ENCODE peak calls at places on chromosomes 13 and 19, in seven cellular contexts. K is EL, E is T-helper 17 cell, U is astrocyte of the spinal cord, N is NCI-H446, A is choroid plexus epithelial cell, M is kidney epithelial cell. X is an unnamed sample.

GRCh38 chr13:80798576-80799133 is 457.7 kb upstream of the SPRY2 start:
- DNase-seq in U (no peak), N (no peak), M (no peak), K (no peak), A (no peak), E (no peak), X (no peak)

GRCh38 chr19:30535011-30535410 is 162.8 kb downstream of the ZNF536 start:
- DNase-seq in M (no peak), E (no peak), N (no peak), A (no peak), U (no peak), K (no peak), X (no peak)

GRCh38 chr13:106610511-106610910 is 42.6 kb upstream of the ARGLU1 start:
- DNase-seq in N (no peak), E (no peak), A (peak; percentile 58), M (no peak), U (peak; percentile 30), K (peak; percentile 38), X (no peak)

GRCh38 chr13:51475727-51476521 is 23.1 kb upstream of the INTS6 start:
- DNase-seq in K (peak; percentile 35), M (no peak), A (peak; percentile 34), E (no peak), N (no peak), U (peak; percentile 6), X (no peak)

GRCh38 chr13:50365683-50366391 is 350.6 kb downstream of the KCNRG start:
- DNase-seq in K (peak; percentile 30), U (no peak), N (no peak), E (no peak), A (peak; percentile 23), M (peak; percentile 77), X (no peak)

GRCh38 chr19:38362076-38362945 is 12.1 kb upstream of the PSMD8 start:
- DNase-seq in U (peak; percentile 47), K (peak; percentile 79), N (peak; percentile 38), M (no peak), E (peak; percentile 59), A (peak; percentile 57), X (peak; percentile 41)

GRCh38 chr13:20035130-20035529 is 76.6 kb downstream of the ZMYM2 start:
- DNase-seq in E (no peak), U (no peak), M (no peak), K (no peak), N (no peak), A (peak; percentile 26), X (no peak)

GRCh38 chr13:51244637-51245405 is 22.6 kb downstream of the FAM124A start:
- DNase-seq in M (no peak), A (no peak), K (no peak), E (no peak), N (no peak), U (no peak), X (no peak)

GRCh38 chr13:112445411-112446271 is 69.5 kb downstream of the SPACA7 start:
- DNase-seq in U (no peak), K (no peak), M (no peak), A (no peak), E (no peak), N (no peak), X (no peak)

GRCh38 chr19:11414544-11414943 is 4.6 kb downstream of the RGL3 start:
- DNase-seq in M (no peak), N (no peak), U (no peak), E (no peak), A (no peak), K (no peak), X (no peak)

GRCh38 chr13:97306106-97306505 is 84.0 kb downstream of the MBNL2 start:
- DNase-seq in A (no peak), N (no peak), U (no peak), K (no peak), E (no peak), M (no peak), X (no peak)

GRCh38 chr19:36150586-36150985 is 1.7 kb downstream of the COX7A1 start:
- DNase-seq in E (no peak), M (no peak), A (no peak), N (no peak), U (no peak), K (no peak), X (no peak)

X was measured in effector CD8-positive, alpha-beta T cell.